ENCODE peak calls at places on chromosomes 5 and 9, in five cellular contexts. U, H, O, Z and F are unnamed samples.

GRCh38 chr9:126411225-126411947 is 84.8 kb downstream of the MVB12B start:
- DNase-seq in O (no peak), U (no peak), Z (no peak), H (peak), F (no peak)

GRCh38 chr5:154086123-154086522 is 47.4 kb downstream of the MFAP3 start:
- DNase-seq in U (no peak), Z (no peak), H (no peak), O (no peak), F (no peak)

GRCh38 chr5:134409321-134409720 is 2.4 kb downstream of the CDKN2AIPNL start:
- DNase-seq in U (no peak), H (no peak), O (no peak), Z (no peak), F (no peak)

GRCh38 chr5:180791611-180792213 is 10.9 kb downstream of the MGAT1 start:
- DNase-seq in Z (no peak), H (no peak), U (no peak), O (no peak), F (no peak)

GRCh38 chr5:40221796-40222195 is 457.9 kb upstream of the PTGER4 start:
- DNase-seq in O (no peak), H (peak), U (no peak), Z (no peak), F (no peak)

GRCh38 chr5:109997191-109997590 is 307.5 kb downstream of the MAN2A1 start:
- DNase-seq in Z (no peak), U (no peak), H (no peak), O (no peak), F (no peak)

GRCh38 chr9:87149794-87150193 is 202.5 kb upstream of the GAS1 start:
- DNase-seq in H (peak), O (no peak), U (no peak), Z (no peak), F (no peak)

GRCh38 chr5:178793156-178793555 is 62.7 kb upstream of the ZNF354A start:
- DNase-seq in Z (peak), U (no peak), H (no peak), O (no peak), F (no peak)

GRCh38 chr9:85941617-85941930 is 628 bp downstream of the NAA35 start:
- DNase-seq in O (no peak), Z (no peak), H (no peak), U (no peak), F (no peak)

GRCh38 chr9:98791147-98792095 is 4.9 kb downstream of the ANKS6 start:
- DNase-seq in U (peak), Z (peak), H (peak), O (peak), F (no peak)

GRCh38 chr5:14946813-14947640 is 75.4 kb upstream of the ANKH start:
- DNase-seq in Z (no peak), H (peak), O (no peak), U (no peak), F (peak)

GRCh38 chr5:177537389-177538361 is 16.7 kb downstream of the FAM193B start:
- DNase-seq in Z (no peak), U (peak), O (peak), H (peak), F (no peak)

GRCh38 chr9:70832487-70832886 is 288.9 kb downstream of the TRPM3 start:
- DNase-seq in U (no peak), Z (no peak), H (peak), O (no peak), F (no peak)

GRCh38 chr9:26809795-26810194 is 82.8 kb downstream of the CAAP1 start:
- DNase-seq in H (peak), Z (no peak), U (no peak), O (no peak), F (no peak)

GRCh38 chr5:107515521-107515920 is 155.2 kb downstream of the EFNA5 start:
- DNase-seq in H (no peak), U (no peak), O (no peak), Z (no peak), F (no peak)

GRCh38 chr5:23071682-23072081 is 218.5 kb upstream of the CDH12 start:
- DNase-seq in O (no peak), H (no peak), Z (no peak), U (no peak), F (no peak)

GRCh38 chr5:6193315-6193714 is 185.0 kb downstream of the MED10 start:
- DNase-seq in U (no peak), O (no peak), Z (no peak), H (no peak), F (no peak)

GRCh38 chr9:17229945-17230560 is 95.2 kb downstream of the CNTLN start:
- DNase-seq in H (peak), O (no peak), Z (no peak), U (no peak), F (no peak)

GRCh38 chr9:71592400-71592799 is 175.9 kb downstream of the CEMIP2 start:
- DNase-seq in O (no peak), Z (no peak), U (no peak), H (peak), F (no peak)